ENCODE peak calls at places on chromosomes 12 and 14, in six cellular contexts. One of them, this sample, is unnamed.

GRCh38 chr12:9943244-9943643 is 11.1 kb upstream of the CLEC2A start:
- DNase-seq in GDM1: peak; percentile 59
- DNase-seq in NCI-H2171 treated with DMSO at 0.1 percent for 48 hours: no peak
- DNase-seq in iPS-NIHi11: peak; percentile 37
- DNase-seq in CD8-positive, alpha-beta memory T cell: no peak
- DNase-seq in HFF-Myc: no peak
- DNase-seq in this sample: no peak

GRCh38 chr12:84357314-84357713 is 555.3 kb downstream of the SLC6A15 start:
- DNase-seq in CD8-positive, alpha-beta memory T cell: no peak
- DNase-seq in NCI-H2171 treated with DMSO at 0.1 percent for 48 hours: no peak
- DNase-seq in iPS-NIHi11: no peak
- DNase-seq in GDM1: no peak
- DNase-seq in HFF-Myc: no peak
- DNase-seq in this sample: no peak

GRCh38 chr12:57085999-57086950 is 2.6 kb upstream of the NAB2 start:
- DNase-seq in HFF-Myc: peak; percentile 67
- DNase-seq in iPS-NIHi11: peak; percentile 72
- DNase-seq in NCI-H2171 treated with DMSO at 0.1 percent for 48 hours: peak; percentile 79
- DNase-seq in CD8-positive, alpha-beta memory T cell: peak; percentile 49
- DNase-seq in GDM1: peak; percentile 20
- DNase-seq in this sample: no peak

GRCh38 chr12:724194-724855 is 28.1 kb upstream of the WNK1 start:
- DNase-seq in iPS-NIHi11: peak; percentile 71
- DNase-seq in NCI-H2171 treated with DMSO at 0.1 percent for 48 hours: peak; percentile 71
- DNase-seq in GDM1: peak; percentile 40
- DNase-seq in HFF-Myc: no peak
- DNase-seq in CD8-positive, alpha-beta memory T cell: no peak
- DNase-seq in this sample: no peak

GRCh38 chr14:48826058-48826457 is 760.1 kb downstream of the RPS29 start:
- DNase-seq in HFF-Myc: no peak
- DNase-seq in GDM1: no peak
- DNase-seq in iPS-NIHi11: no peak
- DNase-seq in CD8-positive, alpha-beta memory T cell: no peak
- DNase-seq in NCI-H2171 treated with DMSO at 0.1 percent for 48 hours: no peak
- DNase-seq in this sample: no peak

GRCh38 chr12:85190728-85191127 is 89.3 kb upstream of the ALX1 start:
- DNase-seq in HFF-Myc: no peak
- DNase-seq in CD8-positive, alpha-beta memory T cell: no peak
- DNase-seq in NCI-H2171 treated with DMSO at 0.1 percent for 48 hours: no peak
- DNase-seq in iPS-NIHi11: no peak
- DNase-seq in GDM1: no peak
- DNase-seq in this sample: no peak

GRCh38 chr14:95522556-95522955 is 6.1 kb upstream of the SYNE3 start:
- DNase-seq in HFF-Myc: no peak
- DNase-seq in GDM1: no peak
- DNase-seq in NCI-H2171 treated with DMSO at 0.1 percent for 48 hours: no peak
- DNase-seq in CD8-positive, alpha-beta memory T cell: no peak
- DNase-seq in iPS-NIHi11: no peak
- DNase-seq in this sample: no peak

GRCh38 chr14:26068060-26068459 is 529.8 kb downstream of the NOVA1 start:
- DNase-seq in CD8-positive, alpha-beta memory T cell: no peak
- DNase-seq in iPS-NIHi11: no peak
- DNase-seq in NCI-H2171 treated with DMSO at 0.1 percent for 48 hours: no peak
- DNase-seq in HFF-Myc: no peak
- DNase-seq in GDM1: no peak
- DNase-seq in this sample: no peak

GRCh38 chr14:62694075-62694474 is 351.2 kb downstream of the KCNH5 start:
- DNase-seq in CD8-positive, alpha-beta memory T cell: no peak
- DNase-seq in HFF-Myc: no peak
- DNase-seq in GDM1: no peak
- DNase-seq in iPS-NIHi11: no peak
- DNase-seq in NCI-H2171 treated with DMSO at 0.1 percent for 48 hours: no peak
- DNase-seq in this sample: peak; percentile 2

GRCh38 chr14:76346391-76347160 is 29.4 kb upstream of the ESRRB start:
- DNase-seq in iPS-NIHi11: no peak
- DNase-seq in HFF-Myc: peak; percentile 24
- DNase-seq in CD8-positive, alpha-beta memory T cell: no peak
- DNase-seq in NCI-H2171 treated with DMSO at 0.1 percent for 48 hours: no peak
- DNase-seq in GDM1: no peak
- DNase-seq in this sample: no peak

GRCh38 chr14:100246809-100247428 is 8.0 kb downstream of the YY1 start:
- DNase-seq in HFF-Myc: no peak
- DNase-seq in NCI-H2171 treated with DMSO at 0.1 percent for 48 hours: peak; percentile 80
- DNase-seq in GDM1: no peak
- DNase-seq in iPS-NIHi11: peak; percentile 65
- DNase-seq in CD8-positive, alpha-beta memory T cell: peak; percentile 24
- DNase-seq in this sample: no peak

GRCh38 chr14:96224480-96225096 is 19.9 kb downstream of the BDKRB2 start:
- DNase-seq in NCI-H2171 treated with DMSO at 0.1 percent for 48 hours: no peak
- DNase-seq in CD8-positive, alpha-beta memory T cell: no peak
- DNase-seq in iPS-NIHi11: no peak
- DNase-seq in GDM1: no peak
- DNase-seq in HFF-Myc: no peak
- DNase-seq in this sample: no peak